ENCODE peak calls at places on chromosomes 1 and 21, in six cellular contexts. One of them, this sample, is unnamed.

GRCh38 chr1:148166558-148167492 is 14.7 kb upstream of the NBPF11 start:
- DNase-seq in Daoy: no peak
- DNase-seq in ELR: peak
- DNase-seq in HFF-Myc: no peak
- DNase-seq in stimulated activated CD4-positive, alpha-beta T cell treated with anti-CD3 and anti-CD28 coated beads, Interleukin-15, amount 100 ng/mL, for 24 hours: no peak
- DNase-seq in stimulated activated CD8-positive, alpha-beta memory T cell treated with anti-CD3 and anti-CD28 coated beads, Interleukin-7, amount 100 ng/mL, for 1 hour: no peak
- DNase-seq in this sample: peak

GRCh38 chr1:20058531-20058930 is 11.5 kb upstream of the PLA2G5 start:
- DNase-seq in ELR: peak
- DNase-seq in HFF-Myc: peak
- DNase-seq in Daoy: peak
- DNase-seq in stimulated activated CD8-positive, alpha-beta memory T cell treated with anti-CD3 and anti-CD28 coated beads, Interleukin-7, amount 100 ng/mL, for 1 hour: peak
- DNase-seq in stimulated activated CD4-positive, alpha-beta T cell treated with anti-CD3 and anti-CD28 coated beads, Interleukin-15, amount 100 ng/mL, for 24 hours: peak
- DNase-seq in this sample: no peak

GRCh38 chr1:97334454-97334853 is 586.4 kb downstream of the DPYD start:
- DNase-seq in Daoy: peak
- DNase-seq in stimulated activated CD4-positive, alpha-beta T cell treated with anti-CD3 and anti-CD28 coated beads, Interleukin-15, amount 100 ng/mL, for 24 hours: no peak
- DNase-seq in stimulated activated CD8-positive, alpha-beta memory T cell treated with anti-CD3 and anti-CD28 coated beads, Interleukin-7, amount 100 ng/mL, for 1 hour: no peak
- DNase-seq in ELR: peak
- DNase-seq in HFF-Myc: peak
- DNase-seq in this sample: no peak

GRCh38 chr1:99566290-99567021 is 79.5 kb upstream of the PALMD start:
- DNase-seq in HFF-Myc: no peak
- DNase-seq in Daoy: no peak
- DNase-seq in stimulated activated CD8-positive, alpha-beta memory T cell treated with anti-CD3 and anti-CD28 coated beads, Interleukin-7, amount 100 ng/mL, for 1 hour: no peak
- DNase-seq in stimulated activated CD4-positive, alpha-beta T cell treated with anti-CD3 and anti-CD28 coated beads, Interleukin-15, amount 100 ng/mL, for 24 hours: no peak
- DNase-seq in ELR: peak
- DNase-seq in this sample: no peak

GRCh38 chr1:220751130-220751529 is 3.0 kb downstream of the MTARC2 start:
- DNase-seq in Daoy: no peak
- DNase-seq in HFF-Myc: no peak
- DNase-seq in stimulated activated CD8-positive, alpha-beta memory T cell treated with anti-CD3 and anti-CD28 coated beads, Interleukin-7, amount 100 ng/mL, for 1 hour: no peak
- DNase-seq in ELR: no peak
- DNase-seq in stimulated activated CD4-positive, alpha-beta T cell treated with anti-CD3 and anti-CD28 coated beads, Interleukin-15, amount 100 ng/mL, for 24 hours: no peak
- DNase-seq in this sample: no peak

GRCh38 chr1:227921461-227922185 is 26.1 kb downstream of the WNT9A start:
- DNase-seq in HFF-Myc: no peak
- DNase-seq in stimulated activated CD8-positive, alpha-beta memory T cell treated with anti-CD3 and anti-CD28 coated beads, Interleukin-7, amount 100 ng/mL, for 1 hour: no peak
- DNase-seq in Daoy: no peak
- DNase-seq in ELR: no peak
- DNase-seq in stimulated activated CD4-positive, alpha-beta T cell treated with anti-CD3 and anti-CD28 coated beads, Interleukin-15, amount 100 ng/mL, for 24 hours: no peak
- DNase-seq in this sample: no peak

GRCh38 chr1:33615546-33615945 is 143.1 kb downstream of the ZSCAN20 start:
- DNase-seq in Daoy: no peak
- DNase-seq in ELR: no peak
- DNase-seq in HFF-Myc: no peak
- DNase-seq in stimulated activated CD8-positive, alpha-beta memory T cell treated with anti-CD3 and anti-CD28 coated beads, Interleukin-7, amount 100 ng/mL, for 1 hour: no peak
- DNase-seq in stimulated activated CD4-positive, alpha-beta T cell treated with anti-CD3 and anti-CD28 coated beads, Interleukin-15, amount 100 ng/mL, for 24 hours: no peak
- DNase-seq in this sample: no peak

GRCh38 chr1:11550664-11551283 is 71.8 kb downstream of the DISP3 start:
- DNase-seq in ELR: peak
- DNase-seq in stimulated activated CD4-positive, alpha-beta T cell treated with anti-CD3 and anti-CD28 coated beads, Interleukin-15, amount 100 ng/mL, for 24 hours: peak
- DNase-seq in HFF-Myc: peak
- DNase-seq in stimulated activated CD8-positive, alpha-beta memory T cell treated with anti-CD3 and anti-CD28 coated beads, Interleukin-7, amount 100 ng/mL, for 1 hour: no peak
- DNase-seq in Daoy: peak
- DNase-seq in this sample: peak

GRCh38 chr1:163768581-163768980 is 446.8 kb downstream of the NUF2 start:
- DNase-seq in ELR: no peak
- DNase-seq in stimulated activated CD4-positive, alpha-beta T cell treated with anti-CD3 and anti-CD28 coated beads, Interleukin-15, amount 100 ng/mL, for 24 hours: no peak
- DNase-seq in stimulated activated CD8-positive, alpha-beta memory T cell treated with anti-CD3 and anti-CD28 coated beads, Interleukin-7, amount 100 ng/mL, for 1 hour: no peak
- DNase-seq in HFF-Myc: peak
- DNase-seq in Daoy: no peak
- DNase-seq in this sample: no peak

GRCh38 chr1:206497774-206498173 is 9.6 kb upstream of the RASSF5 start:
- DNase-seq in Daoy: no peak
- DNase-seq in ELR: no peak
- DNase-seq in HFF-Myc: no peak
- DNase-seq in stimulated activated CD8-positive, alpha-beta memory T cell treated with anti-CD3 and anti-CD28 coated beads, Interleukin-7, amount 100 ng/mL, for 1 hour: no peak
- DNase-seq in stimulated activated CD4-positive, alpha-beta T cell treated with anti-CD3 and anti-CD28 coated beads, Interleukin-15, amount 100 ng/mL, for 24 hours: no peak
- DNase-seq in this sample: no peak

GRCh38 chr1:244324176-244324883 is 127.4 kb downstream of the ADSS2 start:
- DNase-seq in stimulated activated CD8-positive, alpha-beta memory T cell treated with anti-CD3 and anti-CD28 coated beads, Interleukin-7, amount 100 ng/mL, for 1 hour: no peak
- DNase-seq in Daoy: no peak
- DNase-seq in HFF-Myc: no peak
- DNase-seq in stimulated activated CD4-positive, alpha-beta T cell treated with anti-CD3 and anti-CD28 coated beads, Interleukin-15, amount 100 ng/mL, for 24 hours: no peak
- DNase-seq in ELR: peak
- DNase-seq in this sample: no peak

GRCh38 chr1:156368889-156369684 is at the start of gene RHBG:
- DNase-seq in stimulated activated CD8-positive, alpha-beta memory T cell treated with anti-CD3 and anti-CD28 coated beads, Interleukin-7, amount 100 ng/mL, for 1 hour: no peak
- DNase-seq in ELR: peak
- DNase-seq in HFF-Myc: no peak
- DNase-seq in Daoy: peak
- DNase-seq in stimulated activated CD4-positive, alpha-beta T cell treated with anti-CD3 and anti-CD28 coated beads, Interleukin-15, amount 100 ng/mL, for 24 hours: peak
- DNase-seq in this sample: peak

GRCh38 chr1:201637282-201638076 is 98.6 kb downstream of the NAV1 start:
- DNase-seq in Daoy: no peak
- DNase-seq in stimulated activated CD4-positive, alpha-beta T cell treated with anti-CD3 and anti-CD28 coated beads, Interleukin-15, amount 100 ng/mL, for 24 hours: no peak
- DNase-seq in stimulated activated CD8-positive, alpha-beta memory T cell treated with anti-CD3 and anti-CD28 coated beads, Interleukin-7, amount 100 ng/mL, for 1 hour: no peak
- DNase-seq in ELR: peak
- DNase-seq in HFF-Myc: peak
- DNase-seq in this sample: no peak

GRCh38 chr1:8970870-8971337 is 25.2 kb downstream of the CA6 start:
- DNase-seq in Daoy: no peak
- DNase-seq in stimulated activated CD8-positive, alpha-beta memory T cell treated with anti-CD3 and anti-CD28 coated beads, Interleukin-7, amount 100 ng/mL, for 1 hour: no peak
- DNase-seq in ELR: no peak
- DNase-seq in HFF-Myc: no peak
- DNase-seq in stimulated activated CD4-positive, alpha-beta T cell treated with anti-CD3 and anti-CD28 coated beads, Interleukin-15, amount 100 ng/mL, for 24 hours: peak
- DNase-seq in this sample: no peak

GRCh38 chr1:212158912-212159796 is 123.6 kb downstream of the DTL start:
- DNase-seq in ELR: no peak
- DNase-seq in stimulated activated CD4-positive, alpha-beta T cell treated with anti-CD3 and anti-CD28 coated beads, Interleukin-15, amount 100 ng/mL, for 24 hours: no peak
- DNase-seq in HFF-Myc: no peak
- DNase-seq in stimulated activated CD8-positive, alpha-beta memory T cell treated with anti-CD3 and anti-CD28 coated beads, Interleukin-7, amount 100 ng/mL, for 1 hour: no peak
- DNase-seq in Daoy: no peak
- DNase-seq in this sample: no peak

GRCh38 chr1:91948501-91949355 is 473 bp upstream of the BRDT start:
- DNase-seq in stimulated activated CD8-positive, alpha-beta memory T cell treated with anti-CD3 and anti-CD28 coated beads, Interleukin-7, amount 100 ng/mL, for 1 hour: peak
- DNase-seq in HFF-Myc: no peak
- DNase-seq in stimulated activated CD4-positive, alpha-beta T cell treated with anti-CD3 and anti-CD28 coated beads, Interleukin-15, amount 100 ng/mL, for 24 hours: no peak
- DNase-seq in ELR: no peak
- DNase-seq in Daoy: no peak
- DNase-seq in this sample: peak

GRCh38 chr1:108722292-108722691 is 9.6 kb downstream of the FNDC7 start:
- DNase-seq in stimulated activated CD4-positive, alpha-beta T cell treated with anti-CD3 and anti-CD28 coated beads, Interleukin-15, amount 100 ng/mL, for 24 hours: no peak
- DNase-seq in ELR: no peak
- DNase-seq in HFF-Myc: no peak
- DNase-seq in stimulated activated CD8-positive, alpha-beta memory T cell treated with anti-CD3 and anti-CD28 coated beads, Interleukin-7, amount 100 ng/mL, for 1 hour: no peak
- DNase-seq in Daoy: no peak
- DNase-seq in this sample: no peak

GRCh38 chr1:9798236-9799130 is 25.3 kb downstream of the CLSTN1 start:
- DNase-seq in stimulated activated CD8-positive, alpha-beta memory T cell treated with anti-CD3 and anti-CD28 coated beads, Interleukin-7, amount 100 ng/mL, for 1 hour: no peak
- DNase-seq in ELR: no peak
- DNase-seq in HFF-Myc: no peak
- DNase-seq in Daoy: peak
- DNase-seq in stimulated activated CD4-positive, alpha-beta T cell treated with anti-CD3 and anti-CD28 coated beads, Interleukin-15, amount 100 ng/mL, for 24 hours: no peak
- DNase-seq in this sample: no peak

GRCh38 chr1:216812966-216813365 is 89.7 kb upstream of the ESRRG start:
- DNase-seq in stimulated activated CD8-positive, alpha-beta memory T cell treated with anti-CD3 and anti-CD28 coated beads, Interleukin-7, amount 100 ng/mL, for 1 hour: no peak
- DNase-seq in Daoy: no peak
- DNase-seq in stimulated activated CD4-positive, alpha-beta T cell treated with anti-CD3 and anti-CD28 coated beads, Interleukin-15, amount 100 ng/mL, for 24 hours: no peak
- DNase-seq in HFF-Myc: peak
- DNase-seq in ELR: peak
- DNase-seq in this sample: no peak

GRCh38 chr1:50368179-50369007 is 54.9 kb downstream of the DMRTA2 start:
- DNase-seq in stimulated activated CD8-positive, alpha-beta memory T cell treated with anti-CD3 and anti-CD28 coated beads, Interleukin-7, amount 100 ng/mL, for 1 hour: no peak
- DNase-seq in stimulated activated CD4-positive, alpha-beta T cell treated with anti-CD3 and anti-CD28 coated beads, Interleukin-15, amount 100 ng/mL, for 24 hours: peak
- DNase-seq in HFF-Myc: no peak
- DNase-seq in Daoy: peak
- DNase-seq in ELR: peak
- DNase-seq in this sample: peak

GRCh38 chr1:119327436-119328155 is 41.0 kb upstream of the HAO2 start:
- DNase-seq in HFF-Myc: peak
- DNase-seq in Daoy: peak
- DNase-seq in ELR: peak
- DNase-seq in stimulated activated CD8-positive, alpha-beta memory T cell treated with anti-CD3 and anti-CD28 coated beads, Interleukin-7, amount 100 ng/mL, for 1 hour: no peak
- DNase-seq in stimulated activated CD4-positive, alpha-beta T cell treated with anti-CD3 and anti-CD28 coated beads, Interleukin-15, amount 100 ng/mL, for 24 hours: peak
- DNase-seq in this sample: peak

GRCh38 chr1:34263411-34263810 is 86.7 kb downstream of the C1orf94 start:
- DNase-seq in stimulated activated CD4-positive, alpha-beta T cell treated with anti-CD3 and anti-CD28 coated beads, Interleukin-15, amount 100 ng/mL, for 24 hours: no peak
- DNase-seq in ELR: no peak
- DNase-seq in stimulated activated CD8-positive, alpha-beta memory T cell treated with anti-CD3 and anti-CD28 coated beads, Interleukin-7, amount 100 ng/mL, for 1 hour: no peak
- DNase-seq in HFF-Myc: no peak
- DNase-seq in Daoy: no peak
- DNase-seq in this sample: no peak

GRCh38 chr1:60010690-60011089 is 62.9 kb downstream of the C1orf87 start:
- DNase-seq in stimulated activated CD4-positive, alpha-beta T cell treated with anti-CD3 and anti-CD28 coated beads, Interleukin-15, amount 100 ng/mL, for 24 hours: no peak
- DNase-seq in stimulated activated CD8-positive, alpha-beta memory T cell treated with anti-CD3 and anti-CD28 coated beads, Interleukin-7, amount 100 ng/mL, for 1 hour: no peak
- DNase-seq in HFF-Myc: no peak
- DNase-seq in Daoy: no peak
- DNase-seq in ELR: no peak
- DNase-seq in this sample: no peak

GRCh38 chr1:57623039-57623790 is 199.4 kb upstream of the DAB1 start:
- DNase-seq in stimulated activated CD4-positive, alpha-beta T cell treated with anti-CD3 and anti-CD28 coated beads, Interleukin-15, amount 100 ng/mL, for 24 hours: no peak
- DNase-seq in HFF-Myc: no peak
- DNase-seq in stimulated activated CD8-positive, alpha-beta memory T cell treated with anti-CD3 and anti-CD28 coated beads, Interleukin-7, amount 100 ng/mL, for 1 hour: no peak
- DNase-seq in Daoy: peak
- DNase-seq in ELR: no peak
- DNase-seq in this sample: peak

GRCh38 chr1:21937034-21937371 is at the start of gene HSPG2:
- DNase-seq in stimulated activated CD4-positive, alpha-beta T cell treated with anti-CD3 and anti-CD28 coated beads, Interleukin-15, amount 100 ng/mL, for 24 hours: no peak
- DNase-seq in stimulated activated CD8-positive, alpha-beta memory T cell treated with anti-CD3 and anti-CD28 coated beads, Interleukin-7, amount 100 ng/mL, for 1 hour: no peak
- DNase-seq in HFF-Myc: no peak
- DNase-seq in Daoy: no peak
- DNase-seq in ELR: no peak
- DNase-seq in this sample: no peak

GRCh38 chr1:244836135-244836521 is 670 bp downstream of the COX20 start:
- DNase-seq in HFF-Myc: no peak
- DNase-seq in stimulated activated CD8-positive, alpha-beta memory T cell treated with anti-CD3 and anti-CD28 coated beads, Interleukin-7, amount 100 ng/mL, for 1 hour: no peak
- DNase-seq in Daoy: peak
- DNase-seq in ELR: peak
- DNase-seq in stimulated activated CD4-positive, alpha-beta T cell treated with anti-CD3 and anti-CD28 coated beads, Interleukin-15, amount 100 ng/mL, for 24 hours: peak
- DNase-seq in this sample: peak

GRCh38 chr1:97603776-97604175 is 317.1 kb downstream of the DPYD start:
- DNase-seq in stimulated activated CD8-positive, alpha-beta memory T cell treated with anti-CD3 and anti-CD28 coated beads, Interleukin-7, amount 100 ng/mL, for 1 hour: no peak
- DNase-seq in HFF-Myc: no peak
- DNase-seq in Daoy: peak
- DNase-seq in stimulated activated CD4-positive, alpha-beta T cell treated with anti-CD3 and anti-CD28 coated beads, Interleukin-15, amount 100 ng/mL, for 24 hours: no peak
- DNase-seq in ELR: no peak
- DNase-seq in this sample: no peak

GRCh38 chr1:201653883-201654282 is 115.0 kb downstream of the NAV1 start:
- DNase-seq in stimulated activated CD4-positive, alpha-beta T cell treated with anti-CD3 and anti-CD28 coated beads, Interleukin-15, amount 100 ng/mL, for 24 hours: no peak
- DNase-seq in HFF-Myc: no peak
- DNase-seq in ELR: peak
- DNase-seq in Daoy: peak
- DNase-seq in stimulated activated CD8-positive, alpha-beta memory T cell treated with anti-CD3 and anti-CD28 coated beads, Interleukin-7, amount 100 ng/mL, for 1 hour: no peak
- DNase-seq in this sample: no peak

GRCh38 chr1:203361843-203362524 is 11.1 kb upstream of the FMOD start:
- DNase-seq in stimulated activated CD8-positive, alpha-beta memory T cell treated with anti-CD3 and anti-CD28 coated beads, Interleukin-7, amount 100 ng/mL, for 1 hour: no peak
- DNase-seq in ELR: peak
- DNase-seq in HFF-Myc: no peak
- DNase-seq in Daoy: peak
- DNase-seq in stimulated activated CD4-positive, alpha-beta T cell treated with anti-CD3 and anti-CD28 coated beads, Interleukin-15, amount 100 ng/mL, for 24 hours: no peak
- DNase-seq in this sample: no peak

GRCh38 chr1:20508411-20508771 is 440 bp upstream of the MUL1 start:
- DNase-seq in HFF-Myc: no peak
- DNase-seq in stimulated activated CD8-positive, alpha-beta memory T cell treated with anti-CD3 and anti-CD28 coated beads, Interleukin-7, amount 100 ng/mL, for 1 hour: no peak
- DNase-seq in stimulated activated CD4-positive, alpha-beta T cell treated with anti-CD3 and anti-CD28 coated beads, Interleukin-15, amount 100 ng/mL, for 24 hours: no peak
- DNase-seq in ELR: no peak
- DNase-seq in Daoy: no peak
- DNase-seq in this sample: no peak

GRCh38 chr1:24946861-24947658 is 17.0 kb upstream of the RUNX3 start:
- DNase-seq in stimulated activated CD8-positive, alpha-beta memory T cell treated with anti-CD3 and anti-CD28 coated beads, Interleukin-7, amount 100 ng/mL, for 1 hour: no peak
- DNase-seq in Daoy: peak
- DNase-seq in HFF-Myc: no peak
- DNase-seq in ELR: peak
- DNase-seq in stimulated activated CD4-positive, alpha-beta T cell treated with anti-CD3 and anti-CD28 coated beads, Interleukin-15, amount 100 ng/mL, for 24 hours: no peak
- DNase-seq in this sample: no peak

GRCh38 chr1:37999434-38000232 is 5.7 kb downstream of the FHL3 start:
- DNase-seq in stimulated activated CD4-positive, alpha-beta T cell treated with anti-CD3 and anti-CD28 coated beads, Interleukin-15, amount 100 ng/mL, for 24 hours: no peak
- DNase-seq in ELR: peak
- DNase-seq in HFF-Myc: no peak
- DNase-seq in Daoy: peak
- DNase-seq in stimulated activated CD8-positive, alpha-beta memory T cell treated with anti-CD3 and anti-CD28 coated beads, Interleukin-7, amount 100 ng/mL, for 1 hour: no peak
- DNase-seq in this sample: peak

GRCh38 chr1:18413906-18414305 is 66.8 kb upstream of the KLHDC7A start:
- DNase-seq in stimulated activated CD8-positive, alpha-beta memory T cell treated with anti-CD3 and anti-CD28 coated beads, Interleukin-7, amount 100 ng/mL, for 1 hour: no peak
- DNase-seq in ELR: no peak
- DNase-seq in stimulated activated CD4-positive, alpha-beta T cell treated with anti-CD3 and anti-CD28 coated beads, Interleukin-15, amount 100 ng/mL, for 24 hours: no peak
- DNase-seq in Daoy: peak
- DNase-seq in HFF-Myc: no peak
- DNase-seq in this sample: peak

GRCh38 chr21:28632718-28633408 is 359.8 kb downstream of the LTN1 start:
- DNase-seq in ELR: peak
- DNase-seq in HFF-Myc: peak
- DNase-seq in stimulated activated CD8-positive, alpha-beta memory T cell treated with anti-CD3 and anti-CD28 coated beads, Interleukin-7, amount 100 ng/mL, for 1 hour: no peak
- DNase-seq in Daoy: no peak
- DNase-seq in stimulated activated CD4-positive, alpha-beta T cell treated with anti-CD3 and anti-CD28 coated beads, Interleukin-15, amount 100 ng/mL, for 24 hours: no peak
- DNase-seq in this sample: no peak

GRCh38 chr1:151281225-151281968 is 702 bp upstream of the ZNF687 start:
- DNase-seq in ELR: peak
- DNase-seq in stimulated activated CD4-positive, alpha-beta T cell treated with anti-CD3 and anti-CD28 coated beads, Interleukin-15, amount 100 ng/mL, for 24 hours: peak
- DNase-seq in Daoy: peak
- DNase-seq in HFF-Myc: peak
- DNase-seq in stimulated activated CD8-positive, alpha-beta memory T cell treated with anti-CD3 and anti-CD28 coated beads, Interleukin-7, amount 100 ng/mL, for 1 hour: peak
- DNase-seq in this sample: peak